ENCODE peak calls at places on chromosomes 1 and 21, in seven cellular contexts. X, M, D, U, E, T and K are unnamed samples.

GRCh38 chr1:178126790-178127189 is 32.9 kb downstream of the RASAL2 start:
- DNase-seq in D (peak; percentile 97), E (peak; percentile 69), T (no peak), X (no peak), U (peak; percentile 19), M (peak; percentile 35), K (no peak)

GRCh38 chr1:159339517-159339916 is 37.4 kb downstream of the FCER1A start:
- DNase-seq in T (no peak), D (no peak), E (no peak), X (no peak), U (no peak), M (no peak), K (no peak)

GRCh38 chr1:8941906-8942305 is 3.8 kb upstream of the CA6 start:
- DNase-seq in U (peak; percentile 47), T (no peak), X (no peak), D (peak; percentile 83), M (no peak), E (peak; percentile 40), K (no peak)

GRCh38 chr1:201217146-201217545 is 26.5 kb downstream of the IGFN1 start:
- DNase-seq in X (no peak), M (no peak), E (no peak), U (no peak), T (no peak), D (no peak), K (no peak)

GRCh38 chr1:74498901-74499300 is 13.5 kb downstream of the LRRC53 start:
- DNase-seq in E (no peak), T (no peak), D (no peak), M (no peak), X (no peak), U (no peak), K (no peak)

GRCh38 chr1:97826820-97827219 is 94.0 kb downstream of the DPYD start:
- DNase-seq in D (no peak), U (no peak), X (no peak), E (no peak), T (no peak), M (no peak), K (no peak)

GRCh38 chr21:34790341-34790740 is 121.5 kb downstream of the CLIC6 start:
- DNase-seq in X (no peak), U (no peak), D (no peak), E (no peak), M (no peak), T (no peak), K (no peak)

GRCh38 chr1:1004780-1005697 is 5.1 kb upstream of the HES4 start:
- DNase-seq in X (peak; percentile 54), M (peak; percentile 38), D (no peak), U (no peak), T (peak; percentile 75), E (no peak), K (peak; percentile 82)

GRCh38 chr1:34147301-34147700 is 17.7 kb downstream of the CSMD2 start:
- DNase-seq in E (no peak), U (no peak), M (no peak), D (no peak), X (no peak), T (no peak), K (no peak)

GRCh38 chr21:38311765-38312164 is 55.0 kb downstream of the KCNJ15 start:
- DNase-seq in M (no peak), U (no peak), D (no peak), E (no peak), X (no peak), T (no peak), K (no peak)

GRCh38 chr1:35573198-35573775 is at the start of gene TFAP2E:
- DNase-seq in T (peak; percentile 54), M (peak; percentile 43), U (peak; percentile 66), E (peak; percentile 38), X (peak; percentile 74), D (peak; percentile 41), K (no peak)
- H3K4me3 ChIP-seq in T (peak within 1 kb of the TSS; percentile 27), M (no peak within 1 kb of the TSS), U (peak within 1 kb of the TSS; percentile 71), E (peak within 1 kb of the TSS; percentile 89), X (no peak within 1 kb of the TSS), D (peak within 1 kb of the TSS; percentile 62), K (no peak within 1 kb of the TSS)

GRCh38 chr1:63413394-63413793 is 46.0 kb downstream of the ALG6 start:
- DNase-seq in T (no peak), X (no peak), D (no peak), E (no peak), U (no peak), M (no peak), K (no peak)
- TF ChIP-seq CTCF in T (no peak), X (no peak), D (no peak), E (no peak), U (no peak), M (no peak), K (no peak)

DNA sequence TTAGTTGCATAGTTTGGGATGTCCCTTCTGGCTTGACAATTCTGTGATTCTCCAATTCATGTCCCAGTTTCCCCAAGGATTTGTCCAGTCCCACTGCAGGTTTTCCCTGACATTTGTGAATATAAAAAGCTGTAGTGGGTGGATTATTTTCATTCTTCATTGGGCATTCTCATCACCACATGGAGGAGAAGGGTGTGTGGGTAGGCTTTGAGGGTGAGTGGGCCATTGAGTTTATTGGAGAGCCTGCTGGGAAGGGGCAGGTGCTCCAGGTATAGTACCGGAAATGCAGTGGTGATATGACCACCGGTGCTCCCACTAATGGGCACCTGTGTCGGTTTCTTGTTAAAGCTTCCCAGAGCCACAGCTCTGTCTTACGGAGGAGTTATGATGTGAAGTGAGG is 74.5 kb downstream of the CNIH3 start:
- DNase-seq in X (no peak), M (no peak), E (no peak), U (no peak), T (no peak), D (no peak), K (no peak)
- H3K4me3 ChIP-seq in X (no peak overlapping the region), M (no peak overlapping the region), E (no peak overlapping the region), U (no peak overlapping the region), T (no peak overlapping the region), D (no peak overlapping the region), K (no peak overlapping the region)

GRCh38 chr1:9942399-9942938 is 722 bp downstream of the LZIC start:
- DNase-seq in E (no peak), T (peak; percentile 67), M (no peak), D (peak; percentile 57), U (peak; percentile 48), X (no peak), K (no peak)
- TF ChIP-seq CTCF in E (peak; percentile 43), T (peak; percentile 66), M (peak; percentile 48), D (peak; percentile 63), U (peak; percentile 56), X (no peak), K (peak; percentile 51)

DNA sequence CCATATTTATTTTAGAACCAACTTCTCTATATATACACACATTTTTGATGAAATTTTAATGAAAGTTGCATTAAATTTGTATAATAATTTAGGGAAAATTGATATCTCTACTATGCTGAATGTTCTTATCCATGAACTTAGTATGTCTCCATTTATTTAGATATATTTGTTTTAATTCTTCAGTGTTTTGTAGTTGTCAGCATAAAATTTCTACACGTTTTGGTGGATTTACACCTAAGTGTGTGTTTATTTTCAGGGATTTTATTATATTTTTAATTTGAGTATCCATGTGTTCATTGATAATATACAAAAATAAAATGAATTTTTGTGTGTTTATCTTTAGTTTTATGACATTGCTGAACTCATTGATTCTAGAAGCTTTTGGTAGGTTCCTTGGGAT is 36.7 kb downstream of the PCBP3 start:
- DNase-seq in D (no peak), T (no peak), E (no peak), U (no peak), X (no peak), M (no peak), K (no peak)
- H3K4me3 ChIP-seq in D (no peak overlapping the region), T (no peak overlapping the region), E (no peak overlapping the region), U (no peak overlapping the region), X (no peak overlapping the region), M (no peak overlapping the region), K (no peak overlapping the region)

GRCh38 chr21:45954271-45954670 is 27.3 kb upstream of the COL6A1 start:
- DNase-seq in E (no peak), M (no peak), D (no peak), T (peak; percentile 23), U (no peak), X (no peak), K (no peak)
- TF ChIP-seq CTCF in E (peak; percentile 7), M (no peak), D (no peak), T (peak; percentile 52), U (no peak), X (no peak), K (no peak)

DNA sequence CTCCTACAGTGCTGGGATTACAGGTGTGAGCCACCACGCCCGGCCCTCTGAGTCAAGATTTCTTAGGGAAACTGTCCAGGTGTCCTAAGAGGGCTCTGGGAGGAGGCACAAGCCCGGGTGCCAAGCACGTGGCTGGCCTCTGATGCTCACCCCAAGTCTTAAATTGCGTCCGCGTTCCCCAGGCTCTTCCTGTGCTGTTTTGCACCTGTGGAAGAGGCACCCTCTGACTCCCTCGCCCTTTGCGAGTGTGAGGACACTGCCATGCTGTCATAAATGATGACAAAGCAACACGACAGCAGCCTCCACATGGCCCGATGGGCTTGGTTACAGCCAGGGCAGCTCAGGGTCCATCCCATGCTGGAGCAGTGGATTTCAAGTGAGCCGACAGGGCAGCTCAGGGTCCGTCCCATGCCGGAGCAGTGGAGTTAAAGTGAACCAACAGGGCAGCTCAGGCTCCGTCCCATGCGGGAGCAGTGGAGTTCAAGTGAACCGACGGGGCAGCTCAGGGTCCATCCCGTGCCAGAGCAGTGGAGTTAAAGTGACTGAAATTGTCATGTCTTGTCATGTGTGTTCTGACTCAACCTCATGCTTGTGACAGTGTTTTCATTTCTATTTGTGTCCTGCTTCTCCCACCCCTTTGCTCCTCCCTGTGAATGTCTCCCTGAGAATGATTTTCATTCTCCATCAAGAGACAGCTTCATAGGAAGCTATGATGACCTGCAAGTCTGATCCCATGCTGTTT is 33.9 kb downstream of the PCNT start:
- DNase-seq in E (no peak), U (no peak), X (no peak), M (no peak), D (no peak), T (no peak), K (no peak)
- H3K4me3 ChIP-seq in E (no peak overlapping the region), U (no peak overlapping the region), X (no peak overlapping the region), M (no peak overlapping the region), D (no peak overlapping the region), T (no peak overlapping the region), K (no peak overlapping the region)

GRCh38 chr1:19439464-19440171 is 45.7 kb downstream of the CAPZB start:
- DNase-seq in E (no peak), X (peak; percentile 53), M (peak; percentile 70), D (no peak), T (peak; percentile 24), U (no peak), K (no peak)
- TF ChIP-seq CTCF in E (peak; percentile 43), X (no peak), M (peak; percentile 36), D (peak; percentile 27), T (peak; percentile 16), U (no peak), K (no peak)

GRCh38 chr1:4689271-4689935 is 35.0 kb downstream of the AJAP1 start:
- DNase-seq in T (no peak), D (no peak), U (no peak), M (no peak), X (no peak), E (no peak), K (no peak)
- H3K4me3 ChIP-seq in T (no peak overlapping the region), D (no peak overlapping the region), U (no peak overlapping the region), M (no peak overlapping the region), X (no peak overlapping the region), E (no peak overlapping the region), K (no peak overlapping the region)